ENCODE peak calls at places on chromosomes 1 and 21, in seven cellular contexts. E is ACHN; H is adrenal gland; Z is CD8-positive, alpha-beta memory T cell; R is NCI-H510A; J is NCI-H1092 treated with DMSO at 0.1 percent for 48 hours; M is T-helper 1 cell. W is an unnamed sample.

GRCh38 chr21:45559216-45560105 is 17.2 kb upstream of the SLC19A1 start:
- DNase-seq in E (no peak), H (peak; percentile 9), Z (no peak), R (no peak), J (no peak), M (no peak), W (no peak)

GRCh38 chr1:206581571-206581981 is 30.7 kb downstream of the EIF2D start:
- DNase-seq in E (no peak), H (peak; percentile 26), Z (peak; percentile 76), R (no peak), J (peak; percentile 41), M (peak; percentile 62), W (peak; percentile 67)

GRCh38 chr1:156845055-156845952 is 13.6 kb downstream of the INSRR start:
- DNase-seq in E (no peak), H (no peak), Z (peak; percentile 32), R (no peak), J (no peak), M (peak; percentile 21), W (peak; percentile 59)

GRCh38 chr1:226111109-226111864 is 48.8 kb downstream of the H3-3A start:
- DNase-seq in E (no peak), H (no peak), Z (no peak), R (no peak), J (no peak), M (no peak), W (no peak)

GRCh38 chr1:87956072-87956471 is 627.4 kb downstream of the LMO4 start:
- DNase-seq in E (peak; percentile 94), H (no peak), Z (no peak), R (no peak), J (no peak), M (no peak), W (no peak)

GRCh38 chr1:163147019-163147418 is 55.7 kb downstream of the RGS5 start:
- DNase-seq in E (no peak), H (no peak), Z (no peak), R (no peak), J (no peak), M (no peak), W (no peak)

GRCh38 chr1:159012495-159012894 is 2.8 kb downstream of the IFI16 start:
- DNase-seq in E (peak; percentile 15), H (no peak), Z (peak; percentile 28), R (no peak), J (no peak), M (peak; percentile 41), W (peak; percentile 48)

GRCh38 chr1:155029513-155030242 is 3.9 kb downstream of the DCST2 start:
- DNase-seq in E (no peak), H (no peak), Z (no peak), R (no peak), J (no peak), M (no peak), W (no peak)

GRCh38 chr1:98046031-98046641 is 125.3 kb upstream of the DPYD start:
- DNase-seq in E (no peak), H (no peak), Z (no peak), R (peak; percentile 62), J (peak; percentile 31), M (no peak), W (no peak)

GRCh38 chr1:206911064-206911663 is 10.6 kb downstream of the FCMR start:
- DNase-seq in E (peak; percentile 68), H (peak; percentile 50), Z (peak; percentile 21), R (no peak), J (peak; percentile 63), M (peak; percentile 40), W (no peak)

GRCh38 chr1:19689856-19690255 is 25.2 kb downstream of the HTR6 start:
- DNase-seq in E (no peak), H (no peak), Z (no peak), R (no peak), J (no peak), M (no peak), W (no peak)

GRCh38 chr1:37323486-37324377 is 150.6 kb upstream of the ZC3H12A start:
- DNase-seq in E (peak; percentile 25), H (no peak), Z (no peak), R (no peak), J (peak; percentile 11), M (no peak), W (no peak)

GRCh38 chr1:219088778-219089557 is 84.7 kb upstream of the LYPLAL1 start:
- DNase-seq in E (peak; percentile 71), H (peak; percentile 48), Z (no peak), R (no peak), J (no peak), M (no peak), W (no peak)

GRCh38 chr1:33821291-33821690 is 42.6 kb upstream of the HMGB4 start:
- DNase-seq in E (no peak), H (no peak), Z (no peak), R (no peak), J (no peak), M (no peak), W (no peak)

GRCh38 chr1:234774971-234775370 is 165.0 kb upstream of the IRF2BP2 start:
- DNase-seq in E (no peak), H (no peak), Z (no peak), R (no peak), J (no peak), M (no peak), W (no peak)

GRCh38 chr21:45256021-45256911 is 31.4 kb downstream of the POFUT2 start:
- DNase-seq in E (no peak), H (no peak), Z (no peak), R (no peak), J (no peak), M (no peak), W (no peak)

GRCh38 chr1:242530761-242531160 is 6.3 kb upstream of the PLD5 start:
- DNase-seq in E (no peak), H (no peak), Z (no peak), R (no peak), J (no peak), M (no peak), W (no peak)

GRCh38 chr1:228408869-228409805 is 2.5 kb upstream of the TRIM11 start:
- DNase-seq in E (no peak), H (peak; percentile 12), Z (no peak), R (no peak), J (no peak), M (no peak), W (no peak)

GRCh38 chr1:54246097-54246721 is 46.2 kb downstream of the MRPL37 start:
- DNase-seq in E (no peak), H (no peak), Z (no peak), R (peak; percentile 77), J (no peak), M (no peak), W (no peak)

GRCh38 chr1:201096977-201097856 is 15.0 kb downstream of the CACNA1S start:
- DNase-seq in E (no peak), H (no peak), Z (no peak), R (no peak), J (no peak), M (no peak), W (no peak)

GRCh38 chr21:15498455-15498854 is 231.3 kb upstream of the USP25 start:
- DNase-seq in E (no peak), H (no peak), Z (no peak), R (no peak), J (no peak), M (no peak), W (no peak)

GRCh38 chr21:15062566-15062965 is 2.2 kb downstream of the NRIP1 start:
- DNase-seq in E (no peak), H (no peak), Z (no peak), R (no peak), J (no peak), M (no peak), W (no peak)

GRCh38 chr21:18545908-18546307 is 142.3 kb upstream of the TMPRSS15 start:
- DNase-seq in E (no peak), H (no peak), Z (no peak), R (no peak), J (no peak), M (no peak), W (no peak)

GRCh38 chr1:167227934-167228378 is 7.3 kb downstream of the POU2F1 start:
- DNase-seq in E (no peak), H (no peak), Z (no peak), R (no peak), J (no peak), M (no peak), W (no peak)

GRCh38 chr1:209456878-209457277 is 126.6 kb upstream of the CAMK1G start:
- DNase-seq in E (no peak), H (no peak), Z (no peak), R (peak; percentile 18), J (no peak), M (no peak), W (no peak)

GRCh38 chr1:99975569-99975968 is 5.8 kb downstream of the SLC35A3 start:
- DNase-seq in E (no peak), H (no peak), Z (no peak), R (no peak), J (no peak), M (no peak), W (no peak)

GRCh38 chr1:236163460-236164153 is 21.3 kb downstream of the GPR137B start:
- DNase-seq in E (no peak), H (no peak), Z (no peak), R (no peak), J (no peak), M (no peak), W (no peak)

GRCh38 chr1:209387969-209388329 is 195.6 kb upstream of the CAMK1G start:
- DNase-seq in E (peak; percentile 40), H (no peak), Z (no peak), R (no peak), J (no peak), M (no peak), W (no peak)

GRCh38 chr1:211978596-211978995 is 56.8 kb downstream of the INTS7 start:
- DNase-seq in E (no peak), H (no peak), Z (no peak), R (no peak), J (no peak), M (no peak), W (no peak)

GRCh38 chr1:58939146-58939545 is 155.3 kb upstream of the JUN start:
- DNase-seq in E (no peak), H (no peak), Z (no peak), R (no peak), J (no peak), M (no peak), W (no peak)

GRCh38 chr1:204103121-204103741 is 30.3 kb downstream of the SOX13 start:
- DNase-seq in E (no peak), H (no peak), Z (no peak), R (no peak), J (no peak), M (no peak), W (no peak)

GRCh38 chr1:68128157-68128556 is 77.7 kb upstream of the DIRAS3 start:
- DNase-seq in E (no peak), H (no peak), Z (no peak), R (no peak), J (no peak), M (no peak), W (no peak)